ENCODE peak calls at places on chromosomes 3 and 15, in five cellular contexts. Q is SK-N-SH; Y is colonic mucosa; U is CD4-positive, alpha-beta memory T cell; J is aorta. W is an unnamed sample. For H3K27me3, the result is how much of the 10 kb centered on the place peaks cover.

GRCh38 chr3:308597-309321 is 112.2 kb downstream of the CHL1 start:
- DNase-seq in Q (no peak), U (no peak), Y (no peak), J (no peak), W (no peak)

GRCh38 chr3:63333815-63334214 is 55.7 kb downstream of the SYNPR start:
- DNase-seq in U (no peak), Q (no peak), Y (no peak), J (no peak), W (no peak)

GRCh38 chr3:97001611-97002010 is 187.2 kb downstream of the EPHA6 start:
- DNase-seq in J (no peak), Q (no peak), U (no peak), Y (no peak), W (no peak)

GRCh38 chr3:156691920-156692319 is 17.5 kb downstream of the TIPARP start:
- DNase-seq in Q (no peak), U (no peak), Y (no peak), J (no peak), W (no peak)

GRCh38 chr3:125358923-125359322 is 16.2 kb downstream of the ZNF148 start:
- DNase-seq in U (no peak), J (no peak), Y (no peak), Q (peak), W (no peak)

GRCh38 chr3:149424921-149425320 is 47.5 kb upstream of the TM4SF1 start:
- DNase-seq in Q (no peak), U (no peak), J (no peak), Y (no peak), W (no peak)

GRCh38 chr3:8540456-8540855 is 38.8 kb downstream of the LMCD1 start:
- DNase-seq in U (no peak), J (no peak), Q (no peak), Y (no peak), W (no peak)

GRCh38 chr3:154228561-154229216 is 95.6 kb downstream of the DHX36 start:
- DNase-seq in U (no peak), Q (no peak), Y (no peak), J (no peak), W (no peak)

GRCh38 chr15:82699726-82700125 is 9.9 kb downstream of the AP3B2 start:
- DNase-seq in J (no peak), Q (no peak), U (no peak), Y (no peak), W (no peak)

GRCh38 chr3:158531334-158531733 is 39.7 kb upstream of the MLF1 start:
- DNase-seq in Y (no peak), Q (no peak), J (no peak), U (no peak), W (no peak)

GRCh38 chr15:37111427-37111717 is 11.0 kb upstream of the MEIS2 start:
- DNase-seq in Q (no peak), Y (no peak), J (no peak), U (no peak), W (no peak)

GRCh38 chr15:37109151-37109912 is 9.0 kb upstream of the MEIS2 start:
- DNase-seq in Q (no peak), U (no peak), Y (no peak), J (no peak), W (no peak)

GRCh38 chr15:37112963-37113362 is 12.6 kb upstream of the MEIS2 start:
- DNase-seq in Y (no peak), U (no peak), J (no peak), Q (no peak), W (no peak)

GRCh38 chr15:37109952-37110630 is 9.7 kb upstream of the MEIS2 start:
- DNase-seq in J (no peak), U (no peak), Y (no peak), Q (peak), W (peak)

DNA sequence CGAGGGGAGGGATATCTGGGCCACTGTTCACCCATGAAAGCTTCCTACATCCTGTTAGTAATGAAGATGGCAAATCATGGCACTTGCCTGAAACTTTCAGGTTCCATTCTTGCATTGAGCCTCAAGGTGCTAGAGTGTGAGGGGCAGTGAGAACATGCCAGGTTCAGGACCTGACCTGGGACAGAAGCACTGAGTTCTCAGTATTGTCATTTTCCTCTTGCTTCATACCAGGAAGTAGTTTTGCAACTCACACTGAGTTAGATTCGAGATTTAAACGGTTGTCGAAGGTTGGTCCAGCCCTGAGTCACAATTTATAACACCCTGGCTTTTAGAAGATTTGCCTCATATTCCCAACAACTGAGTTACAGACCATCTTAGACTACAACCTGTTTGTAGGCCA is 11.8 kb upstream of the MEIS2 start:
- DNase-seq in Q (no peak), J (no peak), U (no peak), Y (no peak), W (no peak)
- H3K27me3 ChIP-seq in Q (under half), J (under half), U (under half), Y (under half), W (under half)

GRCh38 chr3:186523022-186523421 is 21.2 kb downstream of the CRYGS start:
- DNase-seq in Q (no peak), U (no peak), J (no peak), Y (no peak), W (no peak)
- H3K27me3 ChIP-seq in Q (under half), U (under half), J (under half), Y (under half), W (under half)

GRCh38 chr15:74188216-74188615 is 14.4 kb downstream of the STRA6 start:
- DNase-seq in Y (no peak), J (no peak), U (no peak), Q (no peak), W (no peak)
- H3K27me3 ChIP-seq in Y (under half), J (under half), U (under half), Q (under half), W (under half)

GRCh38 chr3:134810052-134810435 is 15.0 kb downstream of the EPHB1 start:
- DNase-seq in J (no peak), Q (no peak), Y (no peak), U (no peak), W (no peak)
- H3K27me3 ChIP-seq in J (under half), Q (under half), Y (under half), U (under half), W (under half)

GRCh38 chr3:127817331-127817821 is 4.9 kb downstream of the MGLL start:
- DNase-seq in Y (peak), U (no peak), J (no peak), Q (no peak), W (no peak)
- H3K27me3 ChIP-seq in Y (under half), U (under half), J (under half), Q (under half), W (under half)

GRCh38 chr3:14892226-14892625 is 55.2 kb upstream of the NR2C2 start:
- DNase-seq in Q (no peak), U (no peak), Y (no peak), J (no peak), W (no peak)

GRCh38 chr3:14890470-14890869 is 56.9 kb upstream of the NR2C2 start:
- DNase-seq in J (no peak), Y (no peak), Q (no peak), U (no peak), W (no peak)

GRCh38 chr3:14891135-14892132 is 55.9 kb upstream of the NR2C2 start:
- DNase-seq in Y (no peak), J (no peak), U (no peak), Q (no peak), W (no peak)

GRCh38 chr3:14897266-14897665 is 50.1 kb upstream of the NR2C2 start:
- DNase-seq in J (no peak), Y (no peak), U (no peak), Q (no peak), W (no peak)

DNA sequence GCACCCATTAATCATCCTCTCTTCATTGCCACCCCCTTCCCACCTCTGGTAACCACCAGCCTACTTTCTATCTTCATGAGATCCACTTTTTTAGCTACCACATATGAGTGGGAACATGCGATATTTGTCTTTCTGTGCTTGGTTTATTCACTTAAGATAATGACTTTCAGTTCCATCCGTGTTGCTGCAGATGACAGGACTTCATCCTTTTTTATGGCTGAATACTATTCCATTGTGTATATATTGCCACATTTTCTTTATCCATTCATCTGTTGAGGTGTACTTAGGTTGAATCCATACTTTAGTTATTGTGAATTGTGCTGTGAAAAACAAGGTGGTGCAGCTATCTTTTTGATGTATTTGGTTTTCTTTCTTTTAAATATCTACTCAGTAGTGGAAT is 53.3 kb upstream of the NR2C2 start:
- DNase-seq in J (no peak), Y (no peak), Q (no peak), U (no peak), W (no peak)
- H3K27me3 ChIP-seq in J (under half), Y (under half), Q (under half), U (under half), W (under half)